ENCODE peak calls at places on chromosome 4, in eight cellular contexts. U is body of pancreas, Q is GM12878, K is lower lobe of right lung, D is stomach, Y is Peyer's patch, A is thoracic aorta, G is heart right ventricle. L is an unnamed sample. For H3K4me1, the result is how much of the 10 kb centered on the place peaks cover.

GRCh38 chr4:8188743-8189550 is 10.1 kb upstream of the SH3TC1 start:
- DNase-seq in U (peak), Q (no peak), K (peak), D (peak), Y (no peak), A (no peak), G (peak), L (peak)

GRCh38 chr4:146165840-146166239 is 9.7 kb upstream of the LSM6 start:
- DNase-seq in U (no peak), Q (no peak), K (no peak), D (no peak), Y (no peak), A (no peak), G (no peak), L (no peak)

GRCh38 chr4:31290836-31291235 is 570.7 kb downstream of the PCDH7 start:
- DNase-seq in U (no peak), Q (peak), K (no peak), D (no peak), Y (no peak), A (no peak), G (no peak), L (no peak)

GRCh38 chr4:127162741-127163140 is 470.0 kb upstream of the INTU start:
- DNase-seq in U (no peak), Q (no peak), K (no peak), D (no peak), Y (no peak), A (no peak), G (no peak), L (no peak)

GRCh38 chr4:113880240-113881028 is 99.0 kb downstream of the ARSJ start:
- DNase-seq in U (no peak), Q (no peak), K (no peak), D (no peak), Y (no peak), A (no peak), G (no peak), L (no peak)

GRCh38 chr4:36476135-36476534 is 194.7 kb downstream of the DTHD1 start:
- DNase-seq in U (no peak), Q (no peak), K (no peak), D (no peak), Y (no peak), A (no peak), G (no peak), L (no peak)

GRCh38 chr4:7196283-7196651 is 3.9 kb downstream of the SORCS2 start:
- DNase-seq in U (no peak), Q (no peak), K (peak), D (no peak), Y (no peak), A (no peak), G (no peak), L (peak)

GRCh38 chr4:53015681-53016080 is 153.6 kb downstream of the RASL11B start:
- DNase-seq in U (no peak), Q (no peak), K (no peak), D (no peak), Y (no peak), A (no peak), G (no peak), L (no peak)

GRCh38 chr4:183242291-183242690 is 77.8 kb downstream of the CLDN22 start:
- DNase-seq in U (no peak), Q (no peak), K (no peak), D (no peak), Y (no peak), A (no peak), G (no peak), L (no peak)

GRCh38 chr4:10135252-10135651 is 18.7 kb upstream of the WDR1 start:
- DNase-seq in U (no peak), Q (no peak), K (no peak), D (no peak), Y (no peak), A (no peak), G (no peak), L (no peak)

GRCh38 chr4:8538703-8539567 is 41.3 kb upstream of the GPR78 start:
- DNase-seq in U (peak), Q (no peak), K (no peak), D (peak), Y (no peak), A (no peak), G (no peak), L (peak)

GRCh38 chr4:1115528-1116293 is 2.3 kb upstream of the RNF212 start:
- DNase-seq in U (no peak), Q (no peak), K (no peak), D (no peak), Y (no peak), A (no peak), G (no peak), L (no peak)

GRCh38 chr4:74016068-74016467 is 17.6 kb upstream of the CXCL5 start:
- DNase-seq in U (no peak), Q (no peak), K (no peak), D (no peak), Y (no peak), A (no peak), G (no peak), L (no peak)

GRCh38 chr4:105088110-105088879 is 58.4 kb upstream of the TET2 start:
- DNase-seq in U (no peak), Q (no peak), K (no peak), D (no peak), Y (no peak), A (no peak), G (no peak), L (no peak)

GRCh38 chr4:1501754-1502500 is 95.7 kb upstream of the NKX1-1 start:
- DNase-seq in U (no peak), Q (no peak), K (peak), D (no peak), Y (no peak), A (no peak), G (no peak), L (peak)

GRCh38 chr4:145734576-145735329 is 54.8 kb downstream of the C4orf51 start:
- DNase-seq in U (peak), Q (peak), K (peak), D (peak), Y (no peak), A (peak), G (no peak), L (peak)

GRCh38 chr4:161991811-161992210 is 172.0 kb downstream of the FSTL5 start:
- DNase-seq in U (no peak), Q (no peak), K (no peak), D (no peak), Y (no peak), A (no peak), G (no peak), L (no peak)

GRCh38 chr4:186725422-186726149 is 1.9 kb upstream of the FAT1 start:
- DNase-seq in U (peak), Q (no peak), K (peak), D (peak), Y (no peak), A (no peak), G (peak), L (peak)

GRCh38 chr4:19945501-19945900 is 306.2 kb upstream of the SLIT2 start:
- DNase-seq in U (no peak), Q (no peak), K (no peak), D (no peak), Y (no peak), A (no peak), G (no peak), L (no peak)

GRCh38 chr4:78684196-78685079 is 91.7 kb upstream of the BMP2K start:
- DNase-seq in U (no peak), Q (no peak), K (no peak), D (no peak), Y (no peak), A (no peak), G (no peak), L (no peak)

GRCh38 chr4:54227261-54228063 is 1.6 kb upstream of the PDGFRA start:
- DNase-seq in U (no peak), Q (no peak), K (peak), D (no peak), Y (no peak), A (no peak), G (peak), L (no peak)

GRCh38 chr4:168795346-168795745 is 214.7 kb downstream of the CBR4 start:
- DNase-seq in U (no peak), Q (no peak), K (no peak), D (no peak), Y (no peak), A (no peak), G (no peak), L (no peak)

GRCh38 chr4:68373513-68373912 is 23.6 kb upstream of the YTHDC1 start:
- DNase-seq in U (peak), Q (no peak), K (peak), D (peak), Y (peak), A (peak), G (peak), L (peak)

GRCh38 chr4:82599336-82599735 is 37.5 kb upstream of the TMEM150C start:
- DNase-seq in U (no peak), Q (no peak), K (no peak), D (no peak), Y (no peak), A (no peak), G (no peak), L (no peak)

GRCh38 chr4:145937021-145937861 is 1.4 kb downstream of the ZNF827 start:
- DNase-seq in U (peak), Q (no peak), K (peak), D (peak), Y (peak), A (no peak), G (peak), L (peak)

GRCh38 chr4:173074501-173074946 is 94.1 kb upstream of the GALNT7 start:
- DNase-seq in U (peak), Q (no peak), K (no peak), D (peak), Y (no peak), A (no peak), G (no peak), L (no peak)

GRCh38 chr4:131382839-131383238 is 1766.3 kb upstream of the PCDH10 start:
- DNase-seq in U (no peak), Q (no peak), K (no peak), D (no peak), Y (no peak), A (no peak), G (no peak), L (no peak)

GRCh38 chr4:38177035-38177791 is 217.0 kb downstream of the PTTG2 start:
- DNase-seq in U (peak), Q (no peak), K (no peak), D (peak), Y (peak), A (no peak), G (no peak), L (no peak)

GRCh38 chr4:95255396-95256107 is 293.2 kb downstream of the UNC5C start:
- DNase-seq in U (no peak), Q (no peak), K (no peak), D (no peak), Y (no peak), A (no peak), G (no peak), L (no peak)

GRCh38 chr4:7956306-7957112 is 16.8 kb upstream of the AFAP1 start:
- DNase-seq in U (no peak), Q (no peak), K (no peak), D (no peak), Y (no peak), A (no peak), G (no peak), L (no peak)

GRCh38 chr4:6250235-6250983 is 19.2 kb upstream of the WFS1 start:
- DNase-seq in U (no peak), Q (peak), K (no peak), D (no peak), Y (no peak), A (no peak), G (no peak), L (no peak)

GRCh38 chr4:142110136-142110535 is 473.8 kb downstream of the IL15 start:
- DNase-seq in U (no peak), Q (no peak), K (no peak), D (no peak), Y (no peak), A (no peak), G (no peak), L (no peak)

GRCh38 chr4:19030536-19030935 is 1009.0 kb upstream of the LCORL start:
- DNase-seq in U (no peak), Q (no peak), K (no peak), D (no peak), Y (no peak), A (no peak), G (no peak), L (no peak)

GRCh38 chr4:109077486-109077885 is 225.0 kb downstream of the COL25A1 start:
- DNase-seq in U (no peak), Q (no peak), K (no peak), D (no peak), Y (no peak), A (no peak), G (no peak), L (no peak)

GRCh38 chr4:91963489-91963888 is 340.3 kb upstream of the GRID2 start:
- DNase-seq in U (no peak), Q (no peak), K (no peak), D (no peak), Y (no peak), A (no peak), G (no peak), L (no peak)

GRCh38 chr4:3747582-3747906 is 18.6 kb upstream of the ADRA2C start:
- DNase-seq in U (no peak), Q (no peak), K (no peak), D (no peak), Y (no peak), A (no peak), G (no peak), L (no peak)
- TF ChIP-seq CTCF in U (peak), Q (peak), K (peak), D (peak), Y (peak), A (peak), G (peak), L (peak)

DNA sequence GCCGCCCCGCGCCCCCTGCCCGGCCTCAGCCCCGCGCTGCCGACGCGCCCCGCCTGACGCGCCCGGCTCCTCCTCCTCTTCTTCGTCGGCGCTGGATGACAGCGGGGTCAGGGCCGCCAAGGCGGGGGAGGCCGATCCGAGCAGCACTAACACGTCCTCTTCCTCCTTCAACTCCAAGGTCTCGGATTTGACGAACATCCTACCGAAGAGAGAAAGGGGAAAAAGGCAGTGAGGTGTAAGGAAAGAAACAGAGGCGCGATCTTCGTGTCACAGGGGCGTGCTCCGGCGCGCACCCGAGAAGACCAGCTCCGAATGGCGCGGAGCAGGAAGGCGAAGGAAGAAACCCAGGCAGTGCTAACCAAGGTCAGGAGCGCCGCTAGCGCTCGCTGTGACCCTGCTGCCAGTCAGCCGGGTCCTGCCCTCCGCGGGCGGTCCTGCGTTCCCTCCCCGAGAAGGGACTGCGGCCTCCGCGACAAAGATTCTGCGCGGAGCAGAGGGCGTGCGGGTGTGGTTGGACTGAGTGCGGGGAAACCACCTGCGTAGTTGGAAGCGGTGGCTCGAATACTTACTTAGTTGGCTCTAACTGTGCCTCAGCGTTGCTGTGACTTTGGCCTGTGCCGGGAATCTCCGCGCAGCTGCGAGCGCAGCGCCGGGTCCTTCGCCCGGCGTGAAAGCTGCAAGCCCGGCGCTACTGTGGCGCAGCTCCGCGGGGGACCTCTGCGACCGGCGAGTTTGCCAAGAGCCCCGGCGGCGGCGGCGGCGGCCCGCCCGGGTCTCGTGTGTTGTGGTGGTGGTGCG is 503 bp downstream of the NEUROG2 start:
- DNase-seq in U (peak), Q (no peak), K (no peak), D (no peak), Y (no peak), A (no peak), G (peak), L (peak)
- H3K4me1 ChIP-seq in U (under half), Q (under half), K (under half), D (under half), Y (under half), A (under half), G (under half), L (under half)

GRCh38 chr4:188976644-188977115 is 837.4 kb downstream of the TRIML1 start:
- DNase-seq in U (no peak), Q (no peak), K (no peak), D (no peak), Y (no peak), A (no peak), G (no peak), L (no peak)

GRCh38 chr4:188975271-188975670 is 836.0 kb downstream of the TRIML1 start:
- DNase-seq in U (no peak), Q (no peak), K (no peak), D (no peak), Y (no peak), A (no peak), G (no peak), L (no peak)

DNA sequence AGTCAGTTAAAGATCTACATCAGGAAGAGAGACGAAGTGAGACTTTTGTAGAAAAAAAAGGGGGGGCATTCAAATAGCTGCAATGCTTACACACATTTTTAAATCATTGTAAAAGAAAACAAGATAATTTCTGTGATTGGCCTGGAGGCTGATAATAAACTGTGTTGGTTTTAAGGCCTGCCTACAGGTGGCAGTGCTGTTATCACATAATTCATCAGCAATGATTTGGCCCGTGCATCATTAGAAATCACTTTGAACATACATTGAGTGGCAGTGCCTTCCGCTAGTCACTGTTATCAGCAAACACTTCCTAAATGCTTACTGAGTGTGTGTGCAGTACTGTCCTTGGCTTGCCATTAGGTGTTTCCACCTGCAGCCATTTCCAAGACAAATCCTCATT is 831.9 kb downstream of the TRIML1 start:
- DNase-seq in U (no peak), Q (no peak), K (no peak), D (no peak), Y (no peak), A (no peak), G (no peak), L (no peak)
- TF ChIP-seq CTCF in U (no peak), Q (no peak), K (peak), D (no peak), Y (no peak), A (no peak), G (peak), L (peak)

GRCh38 chr4:41207330-41207831 is 7.0 kb downstream of the APBB2 start:
- DNase-seq in U (no peak), Q (no peak), K (no peak), D (no peak), Y (no peak), A (no peak), G (no peak), L (no peak)
- H3K4me1 ChIP-seq in U (under half), Q (under half), K (under half), D (under half), Y (under half), A (half or more), G (under half), L (under half)

L was measured in upper lobe of right lung.